ENCODE peak calls at places on chromosomes 5 and 9, in six cellular contexts. One of them, this sample, is unnamed. For H3K4me1, the result is how much of the 10 kb centered on the place peaks cover.

GRCh38 chr9:127397722-127398647 is 1.0 kb downstream of the SLC2A8 start:
- DNase-seq in CD4-positive, alpha-beta memory T cell: peak
- DNase-seq in PC-9: no peak
- DNase-seq in neural progenitor cell: peak
- DNase-seq in HCT116: no peak
- DNase-seq in neuronal stem cell: peak
- DNase-seq in this sample: peak

GRCh38 chr9:124574944-124575343 is 67.7 kb upstream of the NR5A1 start:
- DNase-seq in CD4-positive, alpha-beta memory T cell: no peak
- DNase-seq in PC-9: no peak
- DNase-seq in neural progenitor cell: no peak
- DNase-seq in HCT116: peak
- DNase-seq in neuronal stem cell: no peak
- DNase-seq in this sample: no peak

GRCh38 chr5:33816791-33817190 is 75.0 kb downstream of the ADAMTS12 start:
- DNase-seq in CD4-positive, alpha-beta memory T cell: no peak
- DNase-seq in PC-9: no peak
- DNase-seq in neural progenitor cell: no peak
- DNase-seq in HCT116: no peak
- DNase-seq in neuronal stem cell: no peak
- DNase-seq in this sample: no peak

GRCh38 chr9:124818431-124819281 is 34.6 kb upstream of the WDR38 start:
- DNase-seq in CD4-positive, alpha-beta memory T cell: no peak
- DNase-seq in PC-9: peak
- DNase-seq in neural progenitor cell: no peak
- DNase-seq in HCT116: peak
- DNase-seq in neuronal stem cell: no peak
- DNase-seq in this sample: no peak

GRCh38 chr9:61673247-61673646 is 483.4 kb downstream of the SPATA31A7 start:
- DNase-seq in CD4-positive, alpha-beta memory T cell: no peak
- DNase-seq in PC-9: no peak
- DNase-seq in neural progenitor cell: no peak
- DNase-seq in HCT116: no peak
- DNase-seq in neuronal stem cell: no peak
- DNase-seq in this sample: no peak

GRCh38 chr5:77952811-77953210 is 176.7 kb upstream of the TBCA start:
- DNase-seq in CD4-positive, alpha-beta memory T cell: no peak
- DNase-seq in PC-9: no peak
- DNase-seq in neural progenitor cell: no peak
- DNase-seq in HCT116: no peak
- DNase-seq in neuronal stem cell: no peak
- DNase-seq in this sample: no peak

GRCh38 chr5:116137544-116138378 is 52.9 kb downstream of the COMMD10 start:
- DNase-seq in CD4-positive, alpha-beta memory T cell: peak
- DNase-seq in PC-9: peak
- DNase-seq in neural progenitor cell: peak
- DNase-seq in HCT116: peak
- DNase-seq in neuronal stem cell: peak
- DNase-seq in this sample: peak

GRCh38 chr5:127072861-127073846 is at the start of gene C5orf63:
- DNase-seq in CD4-positive, alpha-beta memory T cell: peak
- DNase-seq in PC-9: no peak
- DNase-seq in neural progenitor cell: no peak
- DNase-seq in HCT116: peak
- DNase-seq in neuronal stem cell: no peak
- DNase-seq in this sample: no peak

GRCh38 chr5:170809551-170809950 is 26.0 kb downstream of the GABRP start:
- DNase-seq in CD4-positive, alpha-beta memory T cell: no peak
- DNase-seq in PC-9: peak
- DNase-seq in neural progenitor cell: peak
- DNase-seq in HCT116: peak
- DNase-seq in neuronal stem cell: peak
- DNase-seq in this sample: no peak

GRCh38 chr9:130138791-130139190 is 33.4 kb upstream of the NCS1 start:
- DNase-seq in CD4-positive, alpha-beta memory T cell: no peak
- DNase-seq in PC-9: no peak
- DNase-seq in neural progenitor cell: no peak
- DNase-seq in HCT116: no peak
- DNase-seq in neuronal stem cell: no peak
- DNase-seq in this sample: no peak

GRCh38 chr5:42767491-42768105 is 11.0 kb downstream of the CCDC152 start:
- DNase-seq in CD4-positive, alpha-beta memory T cell: peak
- DNase-seq in PC-9: no peak
- DNase-seq in neural progenitor cell: peak
- DNase-seq in HCT116: no peak
- DNase-seq in neuronal stem cell: no peak
- DNase-seq in this sample: peak

GRCh38 chr9:89619739-89620138 is 14.9 kb downstream of the GADD45G start:
- DNase-seq in CD4-positive, alpha-beta memory T cell: no peak
- DNase-seq in PC-9: no peak
- DNase-seq in neural progenitor cell: no peak
- DNase-seq in HCT116: no peak
- DNase-seq in neuronal stem cell: no peak
- DNase-seq in this sample: no peak

GRCh38 chr9:137740311-137740710 is 121.5 kb downstream of the EHMT1 start:
- DNase-seq in CD4-positive, alpha-beta memory T cell: no peak
- DNase-seq in PC-9: no peak
- DNase-seq in neural progenitor cell: no peak
- DNase-seq in HCT116: no peak
- DNase-seq in neuronal stem cell: no peak
- DNase-seq in this sample: no peak

GRCh38 chr9:135786146-135786690 is 84.2 kb downstream of the KCNT1 start:
- DNase-seq in CD4-positive, alpha-beta memory T cell: no peak
- DNase-seq in PC-9: no peak
- DNase-seq in neural progenitor cell: no peak
- DNase-seq in HCT116: no peak
- DNase-seq in neuronal stem cell: no peak
- DNase-seq in this sample: no peak

GRCh38 chr9:109953813-109954489 is 174.0 kb downstream of the PALM2AKAP2 start:
- DNase-seq in CD4-positive, alpha-beta memory T cell: no peak
- DNase-seq in PC-9: no peak
- DNase-seq in neural progenitor cell: no peak
- DNase-seq in HCT116: no peak
- DNase-seq in neuronal stem cell: no peak
- DNase-seq in this sample: peak

DNA sequence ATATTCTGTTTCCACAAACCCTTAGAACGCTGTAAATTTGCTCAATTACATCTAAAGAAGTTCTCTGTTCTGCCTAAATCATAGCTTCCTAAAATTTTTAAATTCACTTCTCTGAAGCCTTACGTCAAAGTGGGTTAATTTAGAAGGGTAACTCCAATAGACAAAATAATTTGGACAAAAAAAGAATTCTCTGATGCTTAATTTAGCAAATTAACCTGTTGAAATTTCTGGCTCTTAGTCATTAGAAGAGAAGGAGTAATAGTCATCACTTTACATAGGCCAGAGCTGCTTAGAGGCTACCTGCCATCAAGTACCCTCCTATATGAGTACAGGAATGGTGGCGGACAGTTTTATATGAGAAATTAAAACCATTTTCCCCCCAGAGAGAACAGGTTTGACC is 3.8 kb downstream of the ELL2 start:
- DNase-seq in CD4-positive, alpha-beta memory T cell: no peak
- DNase-seq in PC-9: no peak
- DNase-seq in neural progenitor cell: no peak
- DNase-seq in HCT116: no peak
- DNase-seq in neuronal stem cell: no peak
- DNase-seq in this sample: no peak
- H3K4me1 ChIP-seq in CD4-positive, alpha-beta memory T cell: under half
- H3K4me1 ChIP-seq in PC-9: under half
- H3K4me1 ChIP-seq in neural progenitor cell: under half
- H3K4me1 ChIP-seq in HCT116: under half
- H3K4me1 ChIP-seq in neuronal stem cell: under half
- H3K4me1 ChIP-seq in this sample: under half

GRCh38 chr5:6482735-6483134 is 34.1 kb downstream of the UBE2QL1 start:
- DNase-seq in CD4-positive, alpha-beta memory T cell: no peak
- DNase-seq in PC-9: no peak
- DNase-seq in neural progenitor cell: no peak
- DNase-seq in HCT116: no peak
- DNase-seq in neuronal stem cell: no peak
- DNase-seq in this sample: no peak

GRCh38 chr5:6484899-6485298 is 36.2 kb downstream of the UBE2QL1 start:
- DNase-seq in CD4-positive, alpha-beta memory T cell: no peak
- DNase-seq in PC-9: no peak
- DNase-seq in neural progenitor cell: no peak
- DNase-seq in HCT116: no peak
- DNase-seq in neuronal stem cell: no peak
- DNase-seq in this sample: no peak

GRCh38 chr5:6485441-6485840 is 36.8 kb downstream of the UBE2QL1 start:
- DNase-seq in CD4-positive, alpha-beta memory T cell: no peak
- DNase-seq in PC-9: no peak
- DNase-seq in neural progenitor cell: no peak
- DNase-seq in HCT116: no peak
- DNase-seq in neuronal stem cell: no peak
- DNase-seq in this sample: no peak

GRCh38 chr5:6484446-6484845 is 35.8 kb downstream of the UBE2QL1 start:
- DNase-seq in CD4-positive, alpha-beta memory T cell: no peak
- DNase-seq in PC-9: no peak
- DNase-seq in neural progenitor cell: no peak
- DNase-seq in HCT116: no peak
- DNase-seq in neuronal stem cell: no peak
- DNase-seq in this sample: no peak

DNA sequence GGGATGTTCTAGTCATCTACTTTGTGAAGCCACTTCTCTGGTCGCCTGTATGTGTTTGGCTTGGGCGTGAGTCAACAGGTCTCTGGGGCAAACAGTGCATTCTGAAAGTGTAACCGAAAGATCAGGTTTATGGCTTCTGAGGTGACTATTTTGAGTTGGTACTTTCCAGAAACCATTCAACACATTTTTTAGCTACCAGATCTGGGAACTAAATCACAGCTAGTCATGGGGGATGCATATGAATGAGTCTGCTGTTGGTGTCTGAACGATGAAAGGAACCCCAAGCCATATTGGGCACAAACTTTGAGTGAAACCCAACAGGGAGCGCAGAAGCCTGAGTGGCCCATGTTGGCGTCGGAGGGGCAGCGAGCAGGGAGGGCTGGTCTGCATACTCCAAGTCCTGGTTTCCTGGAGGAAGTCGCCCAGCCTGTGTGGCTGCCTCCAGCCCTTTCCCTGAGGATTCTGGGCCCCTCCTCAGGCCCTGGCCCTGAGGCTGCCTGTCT is 35.3 kb downstream of the UBE2QL1 start:
- DNase-seq in CD4-positive, alpha-beta memory T cell: no peak
- DNase-seq in PC-9: no peak
- DNase-seq in neural progenitor cell: no peak
- DNase-seq in HCT116: no peak
- DNase-seq in neuronal stem cell: no peak
- DNase-seq in this sample: no peak
- H3K4me1 ChIP-seq in CD4-positive, alpha-beta memory T cell: under half
- H3K4me1 ChIP-seq in PC-9: under half
- H3K4me1 ChIP-seq in neural progenitor cell: under half
- H3K4me1 ChIP-seq in HCT116: under half
- H3K4me1 ChIP-seq in neuronal stem cell: under half
- H3K4me1 ChIP-seq in this sample: under half

DNA sequence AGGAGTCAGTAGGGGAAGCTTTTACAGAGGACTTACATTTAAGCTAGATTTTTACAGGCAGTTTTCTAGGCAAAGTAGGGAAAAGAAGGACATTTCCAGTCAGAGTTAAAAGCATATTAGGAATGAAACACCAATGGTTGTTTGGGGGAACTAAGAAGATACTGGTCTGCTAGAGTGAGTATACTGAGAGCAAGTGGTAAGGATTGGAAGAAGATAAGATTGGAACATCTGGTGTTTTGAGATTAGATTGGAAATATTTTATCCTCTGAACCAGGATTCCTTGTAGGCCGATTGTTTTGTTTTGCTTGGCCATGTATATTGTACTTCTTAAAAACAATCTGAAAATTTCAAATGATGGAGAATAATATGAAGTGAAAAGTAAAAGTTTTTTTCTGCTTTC is 7.7 kb downstream of the FBXO38 start:
- DNase-seq in CD4-positive, alpha-beta memory T cell: no peak
- DNase-seq in PC-9: no peak
- DNase-seq in neural progenitor cell: no peak
- DNase-seq in HCT116: no peak
- DNase-seq in neuronal stem cell: no peak
- DNase-seq in this sample: no peak
- H3K4me1 ChIP-seq in CD4-positive, alpha-beta memory T cell: under half
- H3K4me1 ChIP-seq in PC-9: under half
- H3K4me1 ChIP-seq in neural progenitor cell: under half
- H3K4me1 ChIP-seq in HCT116: under half
- H3K4me1 ChIP-seq in neuronal stem cell: under half
- H3K4me1 ChIP-seq in this sample: under half

GRCh38 chr5:10592598-10592997 is 28.7 kb downstream of the ANKRD33B start:
- DNase-seq in CD4-positive, alpha-beta memory T cell: no peak
- DNase-seq in PC-9: no peak
- DNase-seq in neural progenitor cell: no peak
- DNase-seq in HCT116: no peak
- DNase-seq in neuronal stem cell: no peak
- DNase-seq in this sample: no peak

GRCh38 chr5:10593531-10594181 is 29.8 kb downstream of the ANKRD33B start:
- DNase-seq in CD4-positive, alpha-beta memory T cell: no peak
- DNase-seq in PC-9: no peak
- DNase-seq in neural progenitor cell: no peak
- DNase-seq in HCT116: no peak
- DNase-seq in neuronal stem cell: no peak
- DNase-seq in this sample: no peak

GRCh38 chr5:10591159-10591558 is 27.3 kb downstream of the ANKRD33B start:
- DNase-seq in CD4-positive, alpha-beta memory T cell: no peak
- DNase-seq in PC-9: no peak
- DNase-seq in neural progenitor cell: no peak
- DNase-seq in HCT116: no peak
- DNase-seq in neuronal stem cell: no peak
- DNase-seq in this sample: no peak

GRCh38 chr5:10590226-10591047 is 26.6 kb downstream of the ANKRD33B start:
- DNase-seq in CD4-positive, alpha-beta memory T cell: no peak
- DNase-seq in PC-9: peak
- DNase-seq in neural progenitor cell: peak
- DNase-seq in HCT116: no peak
- DNase-seq in neuronal stem cell: no peak
- DNase-seq in this sample: peak

DNA sequence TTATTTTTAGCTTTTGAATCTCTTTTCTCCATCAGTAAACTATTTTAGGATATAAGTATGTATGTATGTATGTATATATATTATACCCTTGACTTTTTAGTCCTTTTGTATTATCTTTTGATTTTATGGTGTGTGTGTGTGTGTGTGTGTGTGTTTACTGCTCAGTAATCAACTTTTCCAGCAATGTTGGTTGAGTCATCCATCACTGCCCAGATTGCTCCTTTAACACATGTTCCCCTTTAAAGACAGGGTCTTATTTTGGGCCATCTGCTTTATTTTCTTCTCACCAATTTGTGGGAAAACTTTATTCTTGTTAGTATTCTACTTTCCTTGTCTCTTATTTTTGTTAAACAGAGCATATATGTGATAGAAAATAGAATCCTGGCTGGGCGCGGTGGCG is 28.1 kb downstream of the ANKRD33B start:
- DNase-seq in CD4-positive, alpha-beta memory T cell: no peak
- DNase-seq in PC-9: no peak
- DNase-seq in neural progenitor cell: no peak
- DNase-seq in HCT116: no peak
- DNase-seq in neuronal stem cell: no peak
- DNase-seq in this sample: no peak
- H3K4me1 ChIP-seq in CD4-positive, alpha-beta memory T cell: under half
- H3K4me1 ChIP-seq in PC-9: under half
- H3K4me1 ChIP-seq in neural progenitor cell: under half
- H3K4me1 ChIP-seq in HCT116: half or more
- H3K4me1 ChIP-seq in neuronal stem cell: under half
- H3K4me1 ChIP-seq in this sample: under half